ENCODE peak calls at places on chromosomes 4 and X, in five cellular contexts. Z is WTC11, N is HepG2, H is K562, U is GM12878. D is an unnamed sample.

GRCh38 chrX:30005821-30006220 is 209.5 kb upstream of the MAGEB2 start:
- DNase-seq in Z (no peak), N (no peak), H (no peak), U (no peak), D (no peak)

GRCh38 chrX:14003876-14004425 is 25.7 kb downstream of the GEMIN8 start:
- DNase-seq in Z (no peak), N (no peak), H (no peak), U (no peak), D (no peak)

GRCh38 chr4:24601121-24601520 is 16.8 kb upstream of the DHX15 start:
- DNase-seq in Z (no peak), N (no peak), H (no peak), U (no peak), D (no peak)

GRCh38 chr4:182642831-182643230 is 274.4 kb downstream of the DCTD start:
- DNase-seq in Z (no peak), N (peak), H (no peak), U (no peak), D (no peak)

GRCh38 chr4:41471672-41472071 is 66.3 kb upstream of the LIMCH1 start:
- DNase-seq in Z (no peak), N (no peak), H (no peak), U (no peak), D (no peak)

GRCh38 chr4:83876047-83876446 is 340.1 kb downstream of the GPAT3 start:
- DNase-seq in Z (no peak), N (no peak), H (no peak), U (no peak), D (no peak)

GRCh38 chrX:1700757-1701156 is 85.9 kb downstream of the ASMT start:
- DNase-seq in Z (no peak), N (no peak), H (no peak), U (no peak), D (no peak)

GRCh38 chrX:147917700-147918694 is 6.3 kb downstream of the FMR1 start:
- DNase-seq in Z (no peak), N (no peak), H (no peak), U (peak), D (no peak)

GRCh38 chrX:39652336-39652735 is 445.4 kb downstream of the BCOR start:
- DNase-seq in Z (peak), N (no peak), H (peak), U (no peak), D (no peak)

GRCh38 chr4:144948009-144948408 is 150.0 kb downstream of the ANAPC10 start:
- DNase-seq in Z (no peak), N (peak), H (no peak), U (no peak), D (no peak)

GRCh38 chr4:47718691-47719090 is 119.2 kb downstream of the CORIN start:
- DNase-seq in Z (no peak), N (no peak), H (no peak), U (no peak), D (no peak)

GRCh38 chrX:9897761-9898161 is 69.4 kb upstream of the CLDN34 start:
- DNase-seq in Z (no peak), N (no peak), H (no peak), U (no peak), D (no peak)

GRCh38 chrX:71871367-71871766 is 39.3 kb upstream of the NHSL2 start:
- DNase-seq in Z (no peak), N (no peak), H (no peak), U (no peak), D (no peak)

GRCh38 chr4:20520901-20521300 is 179.4 kb upstream of the PACRGL start:
- DNase-seq in Z (no peak), N (no peak), H (no peak), U (no peak), D (no peak)

GRCh38 chr4:121146530-121146929 is 17.6 kb downstream of the TNIP3 start:
- DNase-seq in Z (no peak), N (no peak), H (no peak), U (no peak), D (no peak)

GRCh38 chr4:157587681-157588423 is 367.3 kb downstream of the GRIA2 start:
- DNase-seq in Z (no peak), N (no peak), H (no peak), U (no peak), D (no peak)

GRCh38 chr4:2685541-2685940 is 70.6 kb downstream of the TNIP2 start:
- DNase-seq in Z (no peak), N (no peak), H (no peak), U (no peak), D (no peak)

GRCh38 chrX:52363247-52363883 is 5.5 kb upstream of the XAGE2 start:
- DNase-seq in Z (no peak), N (no peak), H (peak), U (no peak), D (no peak)

GRCh38 chrX:123873956-123874355 is 14.1 kb downstream of the XIAP start:
- DNase-seq in Z (no peak), N (no peak), H (no peak), U (no peak), D (no peak)

GRCh38 chrX:2576793-2577192 is 76.0 kb upstream of the DHRSX start:
- DNase-seq in Z (no peak), N (peak), H (peak), U (no peak), D (no peak)

GRCh38 chr4:144584428-144584827 is 61.5 kb upstream of the HHIP start:
- DNase-seq in Z (no peak), N (no peak), H (no peak), U (no peak), D (no peak)

GRCh38 chrX:152895724-152896420 is 2.0 kb upstream of the ZNF185 start:
- DNase-seq in Z (no peak), N (no peak), H (no peak), U (no peak), D (no peak)

GRCh38 chr4:144355809-144356757 is 215.6 kb upstream of the GYPA start:
- DNase-seq in Z (peak), N (peak), H (no peak), U (peak), D (no peak)

GRCh38 chrX:109384569-109385174 is 97.2 kb downstream of the GUCY2F start:
- DNase-seq in Z (no peak), N (no peak), H (peak), U (no peak), D (no peak)

GRCh38 chr4:77393981-77394380 is 211.6 kb upstream of the CXCL13 start:
- DNase-seq in Z (no peak), N (no peak), H (no peak), U (no peak), D (no peak)
- TF ChIP-seq ATF2 in Z (no peak), N (no peak), H (no peak), U (no peak), D (no peak)

GRCh38 chrX:130402211-130402684 is 461 bp downstream of the RBMX2 start:
- DNase-seq in Z (no peak), N (no peak), H (no peak), U (no peak), D (no peak)

DNA sequence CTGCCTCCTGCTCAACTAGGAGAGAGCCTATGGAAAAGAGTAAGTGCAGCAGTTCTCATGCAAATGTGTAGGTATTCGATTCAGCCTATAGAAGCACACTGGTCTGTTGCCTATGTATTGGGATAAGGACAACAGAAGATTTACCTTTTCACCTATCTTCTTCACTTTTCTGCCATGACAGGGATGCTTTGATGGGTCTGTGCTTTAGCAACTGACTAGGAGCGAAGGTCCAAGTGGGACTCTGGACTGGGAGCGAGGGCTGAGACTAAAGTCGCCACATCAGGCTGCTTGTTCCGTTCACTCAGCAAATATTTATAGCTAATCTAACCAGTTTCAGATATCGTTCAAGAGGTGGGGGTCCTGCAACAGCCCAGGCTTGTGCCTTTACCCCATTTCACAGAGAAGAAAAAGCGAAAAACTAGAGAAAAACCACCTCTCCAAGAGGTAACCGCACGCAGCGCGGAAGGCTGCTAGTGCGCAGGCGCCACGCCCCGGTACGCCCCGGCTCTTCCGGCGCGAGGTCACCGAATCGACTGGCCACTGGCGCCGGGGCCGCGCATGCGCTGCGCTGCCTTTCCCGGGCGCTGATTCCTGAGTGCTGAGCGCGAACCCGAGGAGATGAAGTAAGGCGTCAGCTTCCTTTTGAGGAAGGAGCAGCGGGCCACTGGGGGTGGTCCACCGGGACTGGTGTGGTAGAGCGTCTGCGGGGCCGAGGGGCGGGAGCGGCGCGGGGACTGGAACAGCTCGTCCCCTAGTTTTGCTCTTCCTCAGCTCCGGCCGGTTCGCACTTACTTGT is at the start of gene RBMX2:
- DNase-seq in Z (peak), N (peak), H (peak), U (peak), D (peak)
- TF ChIP-seq ATF2 in Z (no peak), N (no peak), H (no peak), U (no peak), D (no peak)

GRCh38 chr4:88533937-88534750 is 10.6 kb upstream of the PYURF start:
- DNase-seq in Z (no peak), N (no peak), H (no peak), U (no peak), D (no peak)
- TF ChIP-seq ATF2 in Z (no peak), N (no peak), H (no peak), U (no peak), D (no peak)

GRCh38 chrX:125505207-125505606 is 185.5 kb downstream of the TEX13C start:
- DNase-seq in Z (no peak), N (no peak), H (no peak), U (no peak), D (no peak)
- TF ChIP-seq ATF2 in Z (no peak), N (no peak), H (no peak), U (no peak), D (no peak)

DNA sequence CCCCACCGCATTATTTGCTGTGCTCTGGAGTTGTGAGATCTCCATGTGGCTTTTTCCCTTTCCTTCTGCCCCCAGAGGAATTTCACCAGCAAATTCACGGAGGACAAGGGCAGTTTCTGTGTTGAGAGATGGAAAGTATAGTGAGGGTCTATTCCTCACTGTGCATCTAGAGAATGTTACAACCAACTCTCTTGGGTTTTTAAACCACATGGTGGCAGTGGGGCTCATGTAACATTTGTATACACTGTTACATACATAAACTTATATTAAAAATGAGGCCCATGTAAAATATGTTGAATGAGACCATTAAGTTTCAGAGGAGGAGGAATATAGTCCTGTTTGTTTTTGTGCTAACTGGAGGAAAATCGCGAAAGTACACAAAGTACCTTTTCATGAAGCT is 914 bp upstream of the PRKG2 start:
- DNase-seq in Z (no peak), N (no peak), H (no peak), U (no peak), D (no peak)
- TF ChIP-seq ATF2 in Z (no peak), N (no peak), H (no peak), U (no peak), D (no peak)

GRCh38 chr4:94654714-94655113 is 103.0 kb upstream of the BMPR1B start:
- DNase-seq in Z (no peak), N (no peak), H (no peak), U (no peak), D (no peak)

GRCh38 chr4:94665500-94666398 is 92.0 kb upstream of the BMPR1B start:
- DNase-seq in Z (no peak), N (no peak), H (no peak), U (no peak), D (no peak)

DNA sequence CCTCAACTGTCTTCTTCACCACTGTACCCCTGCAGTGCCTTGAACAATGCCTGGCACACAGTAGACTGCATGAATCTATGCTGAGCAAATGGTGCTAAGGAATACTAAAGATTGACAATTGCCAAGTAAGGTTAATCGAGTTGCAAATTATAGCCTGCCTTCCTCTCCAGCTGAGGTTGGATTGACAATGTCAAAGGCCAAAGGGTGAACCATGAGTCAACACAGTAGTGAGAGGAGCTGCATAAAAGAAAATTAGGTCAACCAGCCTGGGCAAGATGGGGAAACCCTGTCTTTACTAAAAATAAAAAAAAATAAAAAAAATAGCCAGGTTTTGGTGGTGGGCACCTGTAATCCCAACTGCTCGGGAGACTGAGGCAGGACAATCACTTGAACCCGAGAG is 97.1 kb upstream of the BMPR1B start:
- DNase-seq in Z (no peak), N (no peak), H (no peak), U (no peak), D (no peak)
- TF ChIP-seq ATF2 in Z (no peak), N (no peak), H (no peak), U (no peak), D (no peak)

GRCh38 chr4:108433832-108434231 is 186.5 kb upstream of the RPL34 start:
- DNase-seq in Z (no peak), N (no peak), H (no peak), U (no peak), D (no peak)
- TF ChIP-seq ATF2 in Z (no peak), N (no peak), H (no peak), U (no peak), D (no peak)

DNA sequence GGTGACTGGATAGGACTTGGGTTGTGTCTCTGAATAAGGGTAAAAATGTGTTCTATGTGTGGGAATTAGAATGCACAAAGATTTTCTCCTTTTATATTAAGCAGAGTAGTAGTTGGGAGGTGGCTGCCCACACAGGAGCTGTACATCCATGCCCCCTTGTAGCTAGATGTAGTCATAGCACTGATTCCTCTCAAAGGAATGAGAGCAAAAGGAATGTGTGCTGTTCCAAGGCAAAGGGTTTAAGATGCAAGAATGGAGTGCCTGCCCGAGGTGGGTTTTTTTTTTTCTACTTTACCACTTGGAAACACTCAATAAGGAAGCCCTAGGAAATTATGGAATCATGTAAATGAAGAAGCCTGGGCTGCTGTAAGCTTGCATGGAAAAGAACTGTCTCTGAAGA is 2183.2 kb upstream of the AGA start:
- DNase-seq in Z (no peak), N (no peak), H (no peak), U (no peak), D (no peak)
- TF ChIP-seq ATF2 in Z (no peak), N (no peak), H (no peak), U (no peak), D (no peak)